ENCODE peak calls at places on chromosomes 4 and X, in seven cellular contexts. G, E, N, F, V, H and W are unnamed samples.

GRCh38 chr4:38568768-38569167 is 95.2 kb upstream of the KLF3 start:
- DNase-seq in V (no peak), N (no peak), G (no peak), H (no peak), F (no peak), E (no peak), W (no peak)

GRCh38 chr4:13538427-13538973 is 5.8 kb downstream of the NKX3-2 start:
- DNase-seq in F (no peak), V (no peak), H (no peak), N (no peak), G (no peak), E (no peak), W (peak; percentile 31)

GRCh38 chr4:2812600-2812932 is 19.7 kb downstream of the SH3BP2 start:
- DNase-seq in E (no peak), V (no peak), H (no peak), G (no peak), F (no peak), N (no peak), W (peak; percentile 48)

GRCh38 chr4:147596377-147596776 is 20.8 kb upstream of the TMEM184C start:
- DNase-seq in G (no peak), N (no peak), V (peak; percentile 11), H (no peak), F (no peak), E (peak; percentile 17), W (peak; percentile 25)

GRCh38 chr4:139530833-139531427 is 25.1 kb downstream of the SETD7 start:
- DNase-seq in V (peak; percentile 82), F (peak; percentile 70), G (peak; percentile 82), E (no peak), N (peak; percentile 67), H (peak; percentile 49), W (peak; percentile 70)

GRCh38 chrX:74523224-74523623 is 91.2 kb downstream of the RLIM start:
- DNase-seq in V (no peak), N (no peak), F (no peak), E (no peak), G (no peak), H (no peak), W (no peak)

GRCh38 chr4:47528651-47529050 is 43.6 kb downstream of the ATP10D start:
- DNase-seq in V (no peak), N (no peak), F (no peak), G (no peak), H (no peak), E (peak; percentile 89), W (no peak)

GRCh38 chr4:15756361-15756861 is 21.7 kb upstream of the CD38 start:
- DNase-seq in G (no peak), F (no peak), H (peak; percentile 81), E (peak; percentile 10), V (peak; percentile 35), N (no peak), W (no peak)

GRCh38 chr4:173212379-173212778 is 43.8 kb downstream of the GALNT7 start:
- DNase-seq in G (no peak), E (no peak), H (no peak), N (no peak), F (no peak), V (no peak), W (no peak)

GRCh38 chr4:43234626-43235025 is 342.1 kb downstream of the GRXCR1 start:
- DNase-seq in G (no peak), F (no peak), N (no peak), H (no peak), V (no peak), E (no peak), W (no peak)

GRCh38 chr4:6754481-6755087 is 27.9 kb upstream of the KIAA0232 start:
- DNase-seq in H (no peak), N (no peak), F (no peak), E (no peak), V (no peak), G (no peak), W (no peak)

GRCh38 chrX:10265775-10266174 is 109.0 kb downstream of the CLCN4 start:
- DNase-seq in H (no peak), N (no peak), G (no peak), E (no peak), F (no peak), V (no peak), W (no peak)

GRCh38 chrX:790780-791360 is 160.3 kb downstream of the SHOX start:
- DNase-seq in N (no peak), G (no peak), V (no peak), E (no peak), H (no peak), F (no peak), W (no peak)

GRCh38 chr4:8006471-8006870 is 66.8 kb upstream of the AFAP1 start:
- DNase-seq in V (no peak), E (no peak), F (no peak), H (no peak), N (no peak), G (no peak), W (no peak)

GRCh38 chr4:47913328-47913727 is 1.1 kb downstream of the NFXL1 start:
- DNase-seq in V (no peak), E (peak; percentile 33), G (no peak), F (no peak), H (peak; percentile 12), N (no peak), W (no peak)

GRCh38 chrX:108245462-108245861 is 153.9 kb downstream of the ATG4A start:
- DNase-seq in G (no peak), V (no peak), F (no peak), H (no peak), N (no peak), E (no peak), W (no peak)

DNA sequence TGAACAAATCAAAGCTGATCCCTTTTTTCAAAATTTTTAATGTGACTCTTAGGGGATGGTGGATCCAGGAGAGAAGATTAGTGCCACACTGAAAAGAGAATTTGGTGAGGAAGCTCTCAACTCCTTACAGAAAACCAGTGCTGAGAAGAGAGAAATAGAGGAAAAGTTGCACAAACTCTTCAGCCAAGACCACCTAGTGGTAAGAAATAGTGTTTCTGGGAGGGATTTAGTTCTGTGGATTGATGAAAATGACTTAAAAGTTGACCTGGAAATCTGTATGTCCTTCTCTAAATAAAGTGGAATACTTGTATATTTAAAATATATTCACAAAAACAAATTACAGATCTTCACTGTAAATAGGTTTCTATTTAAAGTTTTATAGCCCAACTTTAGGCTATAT is 29.2 kb downstream of the NUDT9 start:
- DNase-seq in G (no peak), F (no peak), V (no peak), E (no peak), N (no peak), H (no peak), W (no peak)
- TF ChIP-seq CTCF in G (no peak), F (peak; percentile 36), V (no peak), E (peak; percentile 62), N (no peak), H (no peak), W (no peak)

DNA sequence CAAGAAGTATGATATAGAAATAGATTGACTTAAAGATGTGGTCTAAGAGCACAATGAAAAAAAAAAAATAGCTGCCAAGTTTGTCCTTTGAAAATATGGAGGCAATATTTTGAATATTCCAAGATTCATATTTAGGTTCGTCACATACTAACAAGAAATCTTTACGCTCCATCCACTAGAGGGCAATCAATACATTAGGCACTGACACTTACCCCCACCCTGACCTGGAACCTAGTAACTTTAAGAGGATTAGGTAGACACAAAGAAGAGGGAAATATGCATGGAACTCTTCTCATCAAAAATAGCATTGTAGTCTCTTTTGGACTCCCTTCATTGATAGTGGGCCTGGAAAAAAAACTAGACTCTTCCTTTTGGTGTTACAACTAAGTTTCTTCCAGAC is 1108.1 kb downstream of the PCDH19 start:
- DNase-seq in F (no peak), G (no peak), V (no peak), H (no peak), E (no peak), N (peak; percentile 4), W (no peak)
- TF ChIP-seq CTCF in F (peak; percentile 84), G (peak; percentile 24), V (no peak), H (no peak), E (peak; percentile 15), N (no peak), W (no peak)

GRCh38 chrX:134460005-134460860 is at the start of gene HPRT1:
- DNase-seq in N (peak; percentile 82), G (peak; percentile 64), V (peak; percentile 85), H (peak; percentile 63), E (peak; percentile 59), F (peak; percentile 85), W (peak; percentile 86)
- TF ChIP-seq CTCF in N (no peak), G (no peak), V (no peak), H (no peak), E (no peak), F (no peak), W (no peak)

GRCh38 chr4:99628040-99628439 is 29.6 kb downstream of the C4orf54 start:
- DNase-seq in G (no peak), N (no peak), H (no peak), F (no peak), V (no peak), E (no peak), W (no peak)
- TF ChIP-seq CTCF in G (no peak), N (no peak), H (no peak), F (no peak), V (no peak), E (no peak), W (no peak)

GRCh38 chrX:73262991-73263390 is 48.3 kb upstream of the NAP1L2 start:
- DNase-seq in V (no peak), E (no peak), H (no peak), F (no peak), G (no peak), N (no peak), W (no peak)
- TF ChIP-seq CTCF in V (no peak), E (peak; percentile 19), H (peak; percentile 26), F (peak; percentile 56), G (no peak), N (peak; percentile 28), W (no peak)

DNA sequence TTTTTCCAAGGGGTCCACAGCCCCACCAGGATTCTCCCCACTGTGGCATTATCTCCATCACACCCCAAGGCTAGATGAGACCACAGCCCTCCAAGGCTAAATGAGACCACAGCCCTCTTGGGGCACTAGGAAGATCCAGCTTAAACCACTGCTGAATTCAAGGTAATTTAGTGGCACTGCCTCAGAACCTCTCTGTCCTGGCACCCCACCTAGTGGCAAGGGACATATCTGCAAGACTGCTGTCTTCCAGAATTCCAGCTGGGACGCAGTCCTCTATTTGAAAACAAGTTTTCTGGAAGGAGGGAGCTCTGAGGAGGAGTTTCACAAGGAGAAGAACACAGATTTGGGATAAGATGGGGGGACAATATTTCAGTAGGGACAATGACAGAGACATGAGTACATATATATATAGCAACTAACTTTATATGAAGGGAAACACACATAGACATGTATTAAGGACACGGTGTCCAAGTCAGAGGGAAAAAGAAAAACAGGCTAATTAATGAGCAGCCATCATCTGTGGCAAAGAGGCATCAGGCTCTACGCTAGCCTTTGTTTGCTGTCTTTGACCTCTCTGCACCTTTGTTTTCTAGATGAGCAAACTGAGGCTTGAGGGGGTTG is 9.3 kb downstream of the CETN2 start:
- DNase-seq in E (peak; percentile 27), V (peak; percentile 41), H (peak; percentile 15), G (peak; percentile 63), N (peak; percentile 45), F (peak; percentile 50), W (peak; percentile 6)
- TF ChIP-seq CTCF in E (peak; percentile 76), V (peak; percentile 25), H (peak; percentile 79), G (peak; percentile 62), N (peak; percentile 80), F (peak; percentile 69), W (peak; percentile 14)